ENCODE peak calls at places on chromosomes 11 and 22, in four cellular contexts. F is A549, C is body of pancreas, Y is ovary. E is an unnamed sample. For H3K9me3, the result is how much of the 10 kb centered on the place peaks cover.

GRCh38 chr11:93370260-93370659 is 39.7 kb downstream of the DEUP1 start:
- DNase-seq in C (no peak), Y (no peak), F (no peak), E (no peak)

GRCh38 chr22:37529652-37530345 is 10.6 kb upstream of the CARD10 start:
- DNase-seq in F (no peak), C (no peak), Y (no peak), E (no peak)

GRCh38 chr11:67433536-67434394 is 3.7 kb downstream of the PTPRCAP start:
- DNase-seq in F (no peak), Y (no peak), C (no peak), E (no peak)

GRCh38 chr22:37999640-38000272 is 15.4 kb upstream of the SOX10 start:
- DNase-seq in C (peak), Y (no peak), F (peak), E (no peak)

GRCh38 chr11:19594326-19594725 is 118.3 kb upstream of the NAV2 start:
- DNase-seq in Y (no peak), C (no peak), F (no peak), E (no peak)

GRCh38 chr11:132822294-132822693 is 710.0 kb downstream of the OPCML start:
- DNase-seq in Y (no peak), C (no peak), F (no peak), E (no peak)

GRCh38 chr22:37604875-37605274 is 3.8 kb upstream of the GGA1 start:
- DNase-seq in F (no peak), C (no peak), Y (no peak), E (no peak)

GRCh38 chr22:19430890-19431541 is 517 bp downstream of the HIRA start:
- DNase-seq in F (peak), Y (peak), C (peak), E (peak)

GRCh38 chr11:1761110-1761856 is 2.4 kb downstream of the CTSD start:
- DNase-seq in C (no peak), F (no peak), Y (no peak), E (no peak)

GRCh38 chr11:78869293-78869692 is 294.6 kb upstream of the NARS2 start:
- DNase-seq in F (no peak), Y (no peak), C (no peak), E (no peak)

GRCh38 chr11:7986768-7987559 is at the start of gene EIF3F:
- DNase-seq in F (peak), Y (peak), C (peak), E (peak)

GRCh38 chr11:43747130-43747802 is 66.7 kb downstream of the HSD17B12 start:
- DNase-seq in Y (no peak), F (no peak), C (no peak), E (no peak)

GRCh38 chr11:3905080-3905953 is 49.9 kb downstream of the STIM1 start:
- DNase-seq in Y (no peak), F (peak), C (peak), E (no peak)

GRCh38 chr11:116173946-116174911 is 598.6 kb downstream of the BUD13 start:
- DNase-seq in F (no peak), Y (no peak), C (no peak), E (no peak)

GRCh38 chr22:25563757-25564319 is 637 bp upstream of the GRK3 start:
- DNase-seq in C (peak), Y (peak), F (no peak), E (no peak)

GRCh38 chr11:119340335-119341221 is at the start of gene C1QTNF5:
- DNase-seq in C (peak), F (no peak), Y (peak), E (peak)

GRCh38 chr11:104570088-104570701 is 328.1 kb downstream of the CASP12 start:
- DNase-seq in F (no peak), C (no peak), Y (no peak), E (no peak)

GRCh38 chr22:49553518-49554295 is 274.0 kb downstream of the BRD1 start:
- DNase-seq in F (no peak), C (peak), Y (no peak), E (no peak)

GRCh38 chr11:68942751-68943271 is 38.0 kb downstream of the MRGPRD start:
- DNase-seq in Y (no peak), F (no peak), C (no peak), E (peak)

GRCh38 chr11:125253795-125254525 is 89.4 kb downstream of the PKNOX2 start:
- DNase-seq in Y (peak), C (no peak), F (no peak), E (no peak)

GRCh38 chr11:132062541-132062940 is 692.1 kb downstream of the NTM start:
- DNase-seq in C (no peak), Y (no peak), F (no peak), E (no peak)

GRCh38 chr22:46380069-46380468 is 44.6 kb downstream of the TRMU start:
- DNase-seq in Y (no peak), C (no peak), F (no peak), E (no peak)
- H3K27ac ChIP-seq in Y (no peak), C (peak), F (peak), E (no peak)

DNA sequence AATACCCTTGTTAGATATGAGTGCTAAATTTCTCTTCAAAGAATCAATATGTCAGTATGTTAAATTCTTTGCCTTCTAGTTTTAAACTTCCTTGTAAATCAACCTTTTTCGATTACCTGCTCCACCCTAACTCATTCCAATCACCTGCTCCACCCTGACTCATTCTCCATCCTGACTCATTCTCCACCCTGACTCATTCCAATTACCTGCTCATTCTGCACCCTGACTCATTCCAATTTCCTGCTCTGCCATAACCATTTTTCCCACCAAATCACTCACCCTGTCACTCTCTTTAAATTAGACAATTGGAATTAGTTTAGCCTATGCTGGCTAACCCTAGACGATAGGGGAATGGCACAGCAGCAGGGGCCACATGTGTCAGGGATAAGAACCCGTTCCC is 519.5 kb upstream of the LRRC4C start:
- DNase-seq in C (no peak), Y (no peak), F (no peak), E (no peak)
- H3K9me3 ChIP-seq in C (under half), Y (under half), F (under half), E (under half)

DNA sequence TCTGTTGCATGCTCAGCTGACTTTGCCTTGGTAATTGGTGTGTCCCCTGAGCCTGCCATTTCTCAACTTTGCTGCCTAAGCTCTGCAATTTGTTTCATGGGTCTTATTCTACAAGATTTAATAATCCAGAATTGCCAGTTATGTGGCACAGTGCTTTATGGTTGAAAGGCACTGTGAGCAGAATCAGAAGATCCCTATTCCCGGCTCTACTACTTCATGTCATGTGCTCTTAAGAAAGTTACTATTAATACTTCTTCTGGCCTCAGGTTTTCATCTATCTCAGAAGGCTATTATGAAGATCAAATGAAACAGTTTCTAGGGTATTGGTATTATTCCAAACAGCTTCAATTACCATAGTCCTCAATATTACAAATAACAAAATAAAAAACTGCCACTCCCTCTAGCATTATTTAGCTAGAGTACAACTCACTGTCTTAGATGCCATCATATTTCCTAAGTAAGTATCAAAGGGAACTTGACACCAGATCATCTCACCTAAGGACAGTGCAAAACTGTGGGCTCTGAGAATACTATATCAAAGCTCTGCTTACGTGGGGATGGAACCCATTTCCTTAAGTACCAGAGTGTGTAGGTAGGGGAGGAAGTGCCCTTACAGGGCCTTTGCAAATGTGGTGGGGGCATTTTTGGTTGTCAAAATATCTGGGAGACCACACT is 200.0 kb upstream of the PITPNB start:
- DNase-seq in C (no peak), F (no peak), Y (no peak), E (no peak)
- TF ChIP-seq POLR2A in C (no peak), F (no peak), Y (no peak), E (no peak)

GRCh38 chr22:43743929-43744643 is 68.0 kb downstream of the EFCAB6 start:
- DNase-seq in F (no peak), C (no peak), Y (no peak), E (no peak)
- H3K27ac ChIP-seq in F (no peak), C (no peak), Y (no peak), E (no peak)

GRCh38 chr11:122287401-122287800 is 171.4 kb upstream of the BLID start:
- DNase-seq in Y (no peak), C (no peak), F (no peak), E (no peak)
- H3K9me3 ChIP-seq in Y (under half), C (under half), F (under half), E (under half)

GRCh38 chr22:23696326-23696851 is 5.6 kb downstream of the RGL4 start:
- DNase-seq in C (peak), Y (no peak), F (no peak), E (no peak)
- TF ChIP-seq POLR2A in C (no peak), Y (no peak), F (no peak), E (no peak)

GRCh38 chr11:57698843-57699365 is 13.1 kb downstream of the MED19 start:
- DNase-seq in C (no peak), F (no peak), Y (no peak), E (no peak)
- H3K27ac ChIP-seq in C (no peak), F (no peak), Y (no peak), E (no peak)

DNA sequence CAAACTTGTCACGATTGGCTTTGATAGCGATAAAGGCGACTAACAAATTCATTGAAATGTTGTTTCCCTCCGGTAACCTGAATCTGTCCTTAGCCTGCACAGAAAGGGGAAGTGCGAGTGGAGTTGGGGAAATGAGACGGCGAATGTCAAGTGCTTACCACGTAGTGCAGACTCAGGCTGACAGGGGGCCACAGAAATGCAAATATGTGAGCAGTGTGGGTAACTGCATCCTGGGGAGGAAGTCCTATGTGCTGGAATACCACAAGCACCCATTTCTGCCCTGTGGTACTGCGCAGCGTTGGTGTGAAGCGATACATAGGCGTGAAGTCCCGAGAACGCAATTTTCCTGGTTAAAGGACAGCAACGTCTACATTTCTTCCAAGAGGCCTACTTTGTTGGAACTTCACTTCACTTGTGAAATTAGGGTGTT is 869 bp upstream of the EIF4ENIF1 start:
- DNase-seq in F (peak), C (peak), Y (no peak), E (no peak)
- H3K9me3 ChIP-seq in F (under half), C (under half), Y (under half), E (under half)